ENCODE peak calls at places on chromosomes 3 and 15, in five cellular contexts. One of them, this sample, is unnamed.

GRCh38 chr15:69034352-69034751 is 19.9 kb downstream of the NOX5 start:
- DNase-seq in NCI-H748 treated with DMSO at 0.1 percent for 48 hours: no peak
- DNase-seq in sciatic nerve: no peak
- DNase-seq in activated naive CD4-positive, alpha-beta T cell treated with anti-CD3 and anti-CD28 coated beads, Interleukin-2, amount 10 ng/mL, durations not matched to agents 7 days and 5 days: no peak
- DNase-seq in stimulated activated naive CD8-positive, alpha-beta T cell treated with anti-CD3 and anti-CD28 coated beads, Interleukin-15, Interleukin-2, amounts not matched to agents 100 U/mL and 50 U/mL, for 24 hours: no peak
- DNase-seq in this sample: no peak

GRCh38 chr3:139534444-139534812 is 5.1 kb downstream of the RBP1 start:
- DNase-seq in NCI-H748 treated with DMSO at 0.1 percent for 48 hours: no peak
- DNase-seq in sciatic nerve: no peak
- DNase-seq in activated naive CD4-positive, alpha-beta T cell treated with anti-CD3 and anti-CD28 coated beads, Interleukin-2, amount 10 ng/mL, durations not matched to agents 7 days and 5 days: no peak
- DNase-seq in stimulated activated naive CD8-positive, alpha-beta T cell treated with anti-CD3 and anti-CD28 coated beads, Interleukin-15, Interleukin-2, amounts not matched to agents 100 U/mL and 50 U/mL, for 24 hours: no peak
- DNase-seq in this sample: no peak

GRCh38 chr3:185976977-185977678 is 39.3 kb upstream of the TRA2B start:
- DNase-seq in NCI-H748 treated with DMSO at 0.1 percent for 48 hours: peak; percentile 0
- DNase-seq in sciatic nerve: peak; percentile 90
- DNase-seq in activated naive CD4-positive, alpha-beta T cell treated with anti-CD3 and anti-CD28 coated beads, Interleukin-2, amount 10 ng/mL, durations not matched to agents 7 days and 5 days: peak; percentile 88
- DNase-seq in stimulated activated naive CD8-positive, alpha-beta T cell treated with anti-CD3 and anti-CD28 coated beads, Interleukin-15, Interleukin-2, amounts not matched to agents 100 U/mL and 50 U/mL, for 24 hours: peak; percentile 92
- DNase-seq in this sample: no peak

GRCh38 chr3:132695006-132695405 is 27.2 kb downstream of the NPHP3 start:
- DNase-seq in NCI-H748 treated with DMSO at 0.1 percent for 48 hours: no peak
- DNase-seq in sciatic nerve: no peak
- DNase-seq in activated naive CD4-positive, alpha-beta T cell treated with anti-CD3 and anti-CD28 coated beads, Interleukin-2, amount 10 ng/mL, durations not matched to agents 7 days and 5 days: no peak
- DNase-seq in stimulated activated naive CD8-positive, alpha-beta T cell treated with anti-CD3 and anti-CD28 coated beads, Interleukin-15, Interleukin-2, amounts not matched to agents 100 U/mL and 50 U/mL, for 24 hours: no peak
- DNase-seq in this sample: no peak

GRCh38 chr15:72778796-72779195 is 4.8 kb downstream of the ADPGK start:
- DNase-seq in NCI-H748 treated with DMSO at 0.1 percent for 48 hours: no peak
- DNase-seq in sciatic nerve: no peak
- DNase-seq in activated naive CD4-positive, alpha-beta T cell treated with anti-CD3 and anti-CD28 coated beads, Interleukin-2, amount 10 ng/mL, durations not matched to agents 7 days and 5 days: no peak
- DNase-seq in stimulated activated naive CD8-positive, alpha-beta T cell treated with anti-CD3 and anti-CD28 coated beads, Interleukin-15, Interleukin-2, amounts not matched to agents 100 U/mL and 50 U/mL, for 24 hours: no peak
- DNase-seq in this sample: no peak

GRCh38 chr15:88574646-88575045 is 28.2 kb upstream of the DET1 start:
- DNase-seq in NCI-H748 treated with DMSO at 0.1 percent for 48 hours: peak; percentile 11
- DNase-seq in sciatic nerve: no peak
- DNase-seq in activated naive CD4-positive, alpha-beta T cell treated with anti-CD3 and anti-CD28 coated beads, Interleukin-2, amount 10 ng/mL, durations not matched to agents 7 days and 5 days: no peak
- DNase-seq in stimulated activated naive CD8-positive, alpha-beta T cell treated with anti-CD3 and anti-CD28 coated beads, Interleukin-15, Interleukin-2, amounts not matched to agents 100 U/mL and 50 U/mL, for 24 hours: no peak
- DNase-seq in this sample: no peak

GRCh38 chr15:74775132-74775562 is 6.7 kb upstream of the CSK start:
- DNase-seq in NCI-H748 treated with DMSO at 0.1 percent for 48 hours: no peak
- DNase-seq in sciatic nerve: no peak
- DNase-seq in activated naive CD4-positive, alpha-beta T cell treated with anti-CD3 and anti-CD28 coated beads, Interleukin-2, amount 10 ng/mL, durations not matched to agents 7 days and 5 days: no peak
- DNase-seq in stimulated activated naive CD8-positive, alpha-beta T cell treated with anti-CD3 and anti-CD28 coated beads, Interleukin-15, Interleukin-2, amounts not matched to agents 100 U/mL and 50 U/mL, for 24 hours: no peak
- DNase-seq in this sample: no peak

GRCh38 chr3:177932346-177932745 is 603.9 kb upstream of the KCNMB2 start:
- DNase-seq in NCI-H748 treated with DMSO at 0.1 percent for 48 hours: no peak
- DNase-seq in sciatic nerve: no peak
- DNase-seq in activated naive CD4-positive, alpha-beta T cell treated with anti-CD3 and anti-CD28 coated beads, Interleukin-2, amount 10 ng/mL, durations not matched to agents 7 days and 5 days: no peak
- DNase-seq in stimulated activated naive CD8-positive, alpha-beta T cell treated with anti-CD3 and anti-CD28 coated beads, Interleukin-15, Interleukin-2, amounts not matched to agents 100 U/mL and 50 U/mL, for 24 hours: no peak
- DNase-seq in this sample: no peak

GRCh38 chr3:51799879-51800757 is 21.1 kb upstream of the IQCF6 start:
- DNase-seq in NCI-H748 treated with DMSO at 0.1 percent for 48 hours: no peak
- DNase-seq in sciatic nerve: no peak
- DNase-seq in activated naive CD4-positive, alpha-beta T cell treated with anti-CD3 and anti-CD28 coated beads, Interleukin-2, amount 10 ng/mL, durations not matched to agents 7 days and 5 days: peak; percentile 33
- DNase-seq in stimulated activated naive CD8-positive, alpha-beta T cell treated with anti-CD3 and anti-CD28 coated beads, Interleukin-15, Interleukin-2, amounts not matched to agents 100 U/mL and 50 U/mL, for 24 hours: peak; percentile 37
- DNase-seq in this sample: peak; percentile 29

GRCh38 chr3:132569580-132569979 is 27.5 kb upstream of the ACKR4 start:
- DNase-seq in NCI-H748 treated with DMSO at 0.1 percent for 48 hours: no peak
- DNase-seq in sciatic nerve: no peak
- DNase-seq in activated naive CD4-positive, alpha-beta T cell treated with anti-CD3 and anti-CD28 coated beads, Interleukin-2, amount 10 ng/mL, durations not matched to agents 7 days and 5 days: no peak
- DNase-seq in stimulated activated naive CD8-positive, alpha-beta T cell treated with anti-CD3 and anti-CD28 coated beads, Interleukin-15, Interleukin-2, amounts not matched to agents 100 U/mL and 50 U/mL, for 24 hours: no peak
- DNase-seq in this sample: no peak

GRCh38 chr15:89825264-89825940 is 10.8 kb upstream of the ANPEP start:
- DNase-seq in NCI-H748 treated with DMSO at 0.1 percent for 48 hours: no peak
- DNase-seq in sciatic nerve: no peak
- DNase-seq in activated naive CD4-positive, alpha-beta T cell treated with anti-CD3 and anti-CD28 coated beads, Interleukin-2, amount 10 ng/mL, durations not matched to agents 7 days and 5 days: no peak
- DNase-seq in stimulated activated naive CD8-positive, alpha-beta T cell treated with anti-CD3 and anti-CD28 coated beads, Interleukin-15, Interleukin-2, amounts not matched to agents 100 U/mL and 50 U/mL, for 24 hours: no peak
- DNase-seq in this sample: no peak

GRCh38 chr3:197606468-197606867 is 50.7 kb upstream of the BDH1 start:
- DNase-seq in NCI-H748 treated with DMSO at 0.1 percent for 48 hours: no peak
- DNase-seq in sciatic nerve: no peak
- DNase-seq in activated naive CD4-positive, alpha-beta T cell treated with anti-CD3 and anti-CD28 coated beads, Interleukin-2, amount 10 ng/mL, durations not matched to agents 7 days and 5 days: no peak
- DNase-seq in stimulated activated naive CD8-positive, alpha-beta T cell treated with anti-CD3 and anti-CD28 coated beads, Interleukin-15, Interleukin-2, amounts not matched to agents 100 U/mL and 50 U/mL, for 24 hours: no peak
- DNase-seq in this sample: no peak

GRCh38 chr3:49869525-49870126 is at the start of gene CAMKV:
- DNase-seq in NCI-H748 treated with DMSO at 0.1 percent for 48 hours: peak; percentile 18
- DNase-seq in sciatic nerve: no peak
- DNase-seq in activated naive CD4-positive, alpha-beta T cell treated with anti-CD3 and anti-CD28 coated beads, Interleukin-2, amount 10 ng/mL, durations not matched to agents 7 days and 5 days: peak; percentile 57
- DNase-seq in stimulated activated naive CD8-positive, alpha-beta T cell treated with anti-CD3 and anti-CD28 coated beads, Interleukin-15, Interleukin-2, amounts not matched to agents 100 U/mL and 50 U/mL, for 24 hours: peak; percentile 52
- DNase-seq in this sample: peak; percentile 82

GRCh38 chr15:74635228-74635627 is 19.6 kb downstream of the CLK3 start:
- DNase-seq in NCI-H748 treated with DMSO at 0.1 percent for 48 hours: peak; percentile 5
- DNase-seq in sciatic nerve: peak; percentile 72
- DNase-seq in activated naive CD4-positive, alpha-beta T cell treated with anti-CD3 and anti-CD28 coated beads, Interleukin-2, amount 10 ng/mL, durations not matched to agents 7 days and 5 days: peak; percentile 83
- DNase-seq in stimulated activated naive CD8-positive, alpha-beta T cell treated with anti-CD3 and anti-CD28 coated beads, Interleukin-15, Interleukin-2, amounts not matched to agents 100 U/mL and 50 U/mL, for 24 hours: peak; percentile 75
- DNase-seq in this sample: peak; percentile 64

GRCh38 chr3:194814878-194815357 is 129.2 kb downstream of the FAM43A start:
- DNase-seq in NCI-H748 treated with DMSO at 0.1 percent for 48 hours: no peak
- DNase-seq in sciatic nerve: no peak
- DNase-seq in activated naive CD4-positive, alpha-beta T cell treated with anti-CD3 and anti-CD28 coated beads, Interleukin-2, amount 10 ng/mL, durations not matched to agents 7 days and 5 days: no peak
- DNase-seq in stimulated activated naive CD8-positive, alpha-beta T cell treated with anti-CD3 and anti-CD28 coated beads, Interleukin-15, Interleukin-2, amounts not matched to agents 100 U/mL and 50 U/mL, for 24 hours: no peak
- DNase-seq in this sample: no peak

GRCh38 chr3:177475266-177475665 is 278.0 kb upstream of the TBL1XR1 start:
- DNase-seq in NCI-H748 treated with DMSO at 0.1 percent for 48 hours: no peak
- DNase-seq in sciatic nerve: no peak
- DNase-seq in activated naive CD4-positive, alpha-beta T cell treated with anti-CD3 and anti-CD28 coated beads, Interleukin-2, amount 10 ng/mL, durations not matched to agents 7 days and 5 days: no peak
- DNase-seq in stimulated activated naive CD8-positive, alpha-beta T cell treated with anti-CD3 and anti-CD28 coated beads, Interleukin-15, Interleukin-2, amounts not matched to agents 100 U/mL and 50 U/mL, for 24 hours: no peak
- DNase-seq in this sample: no peak

GRCh38 chr15:35698978-35699377 is 153.0 kb upstream of the DPH6 start:
- DNase-seq in NCI-H748 treated with DMSO at 0.1 percent for 48 hours: no peak
- DNase-seq in sciatic nerve: no peak
- DNase-seq in activated naive CD4-positive, alpha-beta T cell treated with anti-CD3 and anti-CD28 coated beads, Interleukin-2, amount 10 ng/mL, durations not matched to agents 7 days and 5 days: no peak
- DNase-seq in stimulated activated naive CD8-positive, alpha-beta T cell treated with anti-CD3 and anti-CD28 coated beads, Interleukin-15, Interleukin-2, amounts not matched to agents 100 U/mL and 50 U/mL, for 24 hours: no peak
- DNase-seq in this sample: no peak

GRCh38 chr3:49244589-49245205 is 32.3 kb downstream of the C3orf62 start:
- DNase-seq in NCI-H748 treated with DMSO at 0.1 percent for 48 hours: no peak
- DNase-seq in sciatic nerve: no peak
- DNase-seq in activated naive CD4-positive, alpha-beta T cell treated with anti-CD3 and anti-CD28 coated beads, Interleukin-2, amount 10 ng/mL, durations not matched to agents 7 days and 5 days: no peak
- DNase-seq in stimulated activated naive CD8-positive, alpha-beta T cell treated with anti-CD3 and anti-CD28 coated beads, Interleukin-15, Interleukin-2, amounts not matched to agents 100 U/mL and 50 U/mL, for 24 hours: no peak
- DNase-seq in this sample: no peak

GRCh38 chr3:136925425-136926190 is 32.2 kb upstream of the IL20RB start:
- DNase-seq in NCI-H748 treated with DMSO at 0.1 percent for 48 hours: no peak
- DNase-seq in sciatic nerve: no peak
- DNase-seq in activated naive CD4-positive, alpha-beta T cell treated with anti-CD3 and anti-CD28 coated beads, Interleukin-2, amount 10 ng/mL, durations not matched to agents 7 days and 5 days: no peak
- DNase-seq in stimulated activated naive CD8-positive, alpha-beta T cell treated with anti-CD3 and anti-CD28 coated beads, Interleukin-15, Interleukin-2, amounts not matched to agents 100 U/mL and 50 U/mL, for 24 hours: no peak
- DNase-seq in this sample: no peak

GRCh38 chr15:85692873-85693272 is 101.9 kb downstream of the KLHL25 start:
- DNase-seq in NCI-H748 treated with DMSO at 0.1 percent for 48 hours: no peak
- DNase-seq in sciatic nerve: no peak
- DNase-seq in activated naive CD4-positive, alpha-beta T cell treated with anti-CD3 and anti-CD28 coated beads, Interleukin-2, amount 10 ng/mL, durations not matched to agents 7 days and 5 days: peak; percentile 26
- DNase-seq in stimulated activated naive CD8-positive, alpha-beta T cell treated with anti-CD3 and anti-CD28 coated beads, Interleukin-15, Interleukin-2, amounts not matched to agents 100 U/mL and 50 U/mL, for 24 hours: peak; percentile 14
- DNase-seq in this sample: no peak

GRCh38 chr3:147159141-147159540 is 247.2 kb downstream of the ZIC4 start:
- DNase-seq in NCI-H748 treated with DMSO at 0.1 percent for 48 hours: no peak
- DNase-seq in sciatic nerve: no peak
- DNase-seq in activated naive CD4-positive, alpha-beta T cell treated with anti-CD3 and anti-CD28 coated beads, Interleukin-2, amount 10 ng/mL, durations not matched to agents 7 days and 5 days: no peak
- DNase-seq in stimulated activated naive CD8-positive, alpha-beta T cell treated with anti-CD3 and anti-CD28 coated beads, Interleukin-15, Interleukin-2, amounts not matched to agents 100 U/mL and 50 U/mL, for 24 hours: no peak
- DNase-seq in this sample: no peak

GRCh38 chr15:73996939-73997338 is 2.4 kb downstream of the PML start:
- DNase-seq in NCI-H748 treated with DMSO at 0.1 percent for 48 hours: no peak
- DNase-seq in sciatic nerve: no peak
- DNase-seq in activated naive CD4-positive, alpha-beta T cell treated with anti-CD3 and anti-CD28 coated beads, Interleukin-2, amount 10 ng/mL, durations not matched to agents 7 days and 5 days: peak; percentile 65
- DNase-seq in stimulated activated naive CD8-positive, alpha-beta T cell treated with anti-CD3 and anti-CD28 coated beads, Interleukin-15, Interleukin-2, amounts not matched to agents 100 U/mL and 50 U/mL, for 24 hours: peak; percentile 34
- DNase-seq in this sample: no peak

GRCh38 chr3:145915787-145916186 is 245.2 kb downstream of the PLOD2 start:
- DNase-seq in NCI-H748 treated with DMSO at 0.1 percent for 48 hours: no peak
- DNase-seq in sciatic nerve: no peak
- DNase-seq in activated naive CD4-positive, alpha-beta T cell treated with anti-CD3 and anti-CD28 coated beads, Interleukin-2, amount 10 ng/mL, durations not matched to agents 7 days and 5 days: no peak
- DNase-seq in stimulated activated naive CD8-positive, alpha-beta T cell treated with anti-CD3 and anti-CD28 coated beads, Interleukin-15, Interleukin-2, amounts not matched to agents 100 U/mL and 50 U/mL, for 24 hours: no peak
- DNase-seq in this sample: no peak

GRCh38 chr15:31487811-31488436 is 161.3 kb downstream of the KLF13 start:
- DNase-seq in NCI-H748 treated with DMSO at 0.1 percent for 48 hours: no peak
- DNase-seq in sciatic nerve: no peak
- DNase-seq in activated naive CD4-positive, alpha-beta T cell treated with anti-CD3 and anti-CD28 coated beads, Interleukin-2, amount 10 ng/mL, durations not matched to agents 7 days and 5 days: no peak
- DNase-seq in stimulated activated naive CD8-positive, alpha-beta T cell treated with anti-CD3 and anti-CD28 coated beads, Interleukin-15, Interleukin-2, amounts not matched to agents 100 U/mL and 50 U/mL, for 24 hours: peak; percentile 51
- DNase-seq in this sample: no peak

GRCh38 chr3:125240496-125240895 is 27.9 kb upstream of the SLC12A8 start:
- DNase-seq in NCI-H748 treated with DMSO at 0.1 percent for 48 hours: no peak
- DNase-seq in sciatic nerve: no peak
- DNase-seq in activated naive CD4-positive, alpha-beta T cell treated with anti-CD3 and anti-CD28 coated beads, Interleukin-2, amount 10 ng/mL, durations not matched to agents 7 days and 5 days: no peak
- DNase-seq in stimulated activated naive CD8-positive, alpha-beta T cell treated with anti-CD3 and anti-CD28 coated beads, Interleukin-15, Interleukin-2, amounts not matched to agents 100 U/mL and 50 U/mL, for 24 hours: no peak
- DNase-seq in this sample: no peak

GRCh38 chr15:35060591-35060990 is 24.5 kb downstream of the NANOGP8 start:
- DNase-seq in NCI-H748 treated with DMSO at 0.1 percent for 48 hours: no peak
- DNase-seq in sciatic nerve: no peak
- DNase-seq in activated naive CD4-positive, alpha-beta T cell treated with anti-CD3 and anti-CD28 coated beads, Interleukin-2, amount 10 ng/mL, durations not matched to agents 7 days and 5 days: no peak
- DNase-seq in stimulated activated naive CD8-positive, alpha-beta T cell treated with anti-CD3 and anti-CD28 coated beads, Interleukin-15, Interleukin-2, amounts not matched to agents 100 U/mL and 50 U/mL, for 24 hours: no peak
- DNase-seq in this sample: no peak

GRCh38 chr15:89172921-89173320 is 48.5 kb downstream of the RLBP1 start:
- DNase-seq in NCI-H748 treated with DMSO at 0.1 percent for 48 hours: no peak
- DNase-seq in sciatic nerve: no peak
- DNase-seq in activated naive CD4-positive, alpha-beta T cell treated with anti-CD3 and anti-CD28 coated beads, Interleukin-2, amount 10 ng/mL, durations not matched to agents 7 days and 5 days: no peak
- DNase-seq in stimulated activated naive CD8-positive, alpha-beta T cell treated with anti-CD3 and anti-CD28 coated beads, Interleukin-15, Interleukin-2, amounts not matched to agents 100 U/mL and 50 U/mL, for 24 hours: no peak
- DNase-seq in this sample: no peak

GRCh38 chr3:58560771-58561311 is 16.4 kb downstream of the FAM107A start:
- DNase-seq in NCI-H748 treated with DMSO at 0.1 percent for 48 hours: no peak
- DNase-seq in sciatic nerve: no peak
- DNase-seq in activated naive CD4-positive, alpha-beta T cell treated with anti-CD3 and anti-CD28 coated beads, Interleukin-2, amount 10 ng/mL, durations not matched to agents 7 days and 5 days: no peak
- DNase-seq in stimulated activated naive CD8-positive, alpha-beta T cell treated with anti-CD3 and anti-CD28 coated beads, Interleukin-15, Interleukin-2, amounts not matched to agents 100 U/mL and 50 U/mL, for 24 hours: no peak
- DNase-seq in this sample: no peak

GRCh38 chr3:1987983-1988382 is 110.7 kb upstream of the CNTN4 start:
- DNase-seq in NCI-H748 treated with DMSO at 0.1 percent for 48 hours: no peak
- DNase-seq in sciatic nerve: no peak
- DNase-seq in activated naive CD4-positive, alpha-beta T cell treated with anti-CD3 and anti-CD28 coated beads, Interleukin-2, amount 10 ng/mL, durations not matched to agents 7 days and 5 days: no peak
- DNase-seq in stimulated activated naive CD8-positive, alpha-beta T cell treated with anti-CD3 and anti-CD28 coated beads, Interleukin-15, Interleukin-2, amounts not matched to agents 100 U/mL and 50 U/mL, for 24 hours: no peak
- DNase-seq in this sample: peak; percentile 18

GRCh38 chr3:109023656-109024254 is 70.1 kb upstream of the GUCA1C start:
- DNase-seq in NCI-H748 treated with DMSO at 0.1 percent for 48 hours: peak; percentile 52
- DNase-seq in sciatic nerve: peak; percentile 57
- DNase-seq in activated naive CD4-positive, alpha-beta T cell treated with anti-CD3 and anti-CD28 coated beads, Interleukin-2, amount 10 ng/mL, durations not matched to agents 7 days and 5 days: peak; percentile 58
- DNase-seq in stimulated activated naive CD8-positive, alpha-beta T cell treated with anti-CD3 and anti-CD28 coated beads, Interleukin-15, Interleukin-2, amounts not matched to agents 100 U/mL and 50 U/mL, for 24 hours: peak; percentile 34
- DNase-seq in this sample: no peak

GRCh38 chr3:150299221-150299620 is 108.9 kb upstream of the TSC22D2 start:
- DNase-seq in NCI-H748 treated with DMSO at 0.1 percent for 48 hours: no peak
- DNase-seq in sciatic nerve: no peak
- DNase-seq in activated naive CD4-positive, alpha-beta T cell treated with anti-CD3 and anti-CD28 coated beads, Interleukin-2, amount 10 ng/mL, durations not matched to agents 7 days and 5 days: no peak
- DNase-seq in stimulated activated naive CD8-positive, alpha-beta T cell treated with anti-CD3 and anti-CD28 coated beads, Interleukin-15, Interleukin-2, amounts not matched to agents 100 U/mL and 50 U/mL, for 24 hours: no peak
- DNase-seq in this sample: no peak

GRCh38 chr3:97235611-97236315 is 421.4 kb downstream of the EPHA6 start:
- DNase-seq in NCI-H748 treated with DMSO at 0.1 percent for 48 hours: no peak
- DNase-seq in sciatic nerve: no peak
- DNase-seq in activated naive CD4-positive, alpha-beta T cell treated with anti-CD3 and anti-CD28 coated beads, Interleukin-2, amount 10 ng/mL, durations not matched to agents 7 days and 5 days: no peak
- DNase-seq in stimulated activated naive CD8-positive, alpha-beta T cell treated with anti-CD3 and anti-CD28 coated beads, Interleukin-15, Interleukin-2, amounts not matched to agents 100 U/mL and 50 U/mL, for 24 hours: no peak
- DNase-seq in this sample: no peak

This sample was measured in D721Med.